ENCODE peak calls at places on chromosome X, in seven cellular contexts. One of them, this sample, is unnamed.

GRCh38 chrX:134377537-134377936 is 82.4 kb upstream of the HPRT1 start:
- DNase-seq in HL-60: peak; percentile 41
- DNase-seq in AG04450: no peak
- DNase-seq in stomach: no peak
- DNase-seq in GM12878: no peak
- DNase-seq in GM12864: peak; percentile 41
- DNase-seq in astrocyte: peak; percentile 36
- DNase-seq in this sample: peak; percentile 68

GRCh38 chrX:26586570-26586969 is 370.6 kb downstream of the MAGEB5 start:
- DNase-seq in HL-60: no peak
- DNase-seq in AG04450: no peak
- DNase-seq in GM12878: no peak
- DNase-seq in GM12864: no peak
- DNase-seq in astrocyte: no peak
- DNase-seq in stomach: no peak
- DNase-seq in this sample: no peak

GRCh38 chrX:40262641-40263560 is 165.1 kb upstream of the BCOR start:
- DNase-seq in GM12878: no peak
- DNase-seq in GM12864: no peak
- DNase-seq in AG04450: no peak
- DNase-seq in HL-60: no peak
- DNase-seq in stomach: no peak
- DNase-seq in astrocyte: peak; percentile 51
- DNase-seq in this sample: no peak

GRCh38 chrX:130999360-130999759 is 58.8 kb upstream of the ARHGAP36 start:
- DNase-seq in GM12864: no peak
- DNase-seq in GM12878: no peak
- DNase-seq in stomach: no peak
- DNase-seq in HL-60: no peak
- DNase-seq in AG04450: no peak
- DNase-seq in astrocyte: no peak
- DNase-seq in this sample: no peak

GRCh38 chrX:129831486-129831885 is 12.2 kb downstream of the ZDHHC9 start:
- DNase-seq in GM12878: no peak
- DNase-seq in astrocyte: no peak
- DNase-seq in HL-60: no peak
- DNase-seq in GM12864: no peak
- DNase-seq in AG04450: no peak
- DNase-seq in stomach: no peak
- DNase-seq in this sample: no peak

GRCh38 chrX:11968470-11968869 is 169.8 kb upstream of the FRMPD4 start:
- DNase-seq in stomach: no peak
- DNase-seq in astrocyte: peak; percentile 65
- DNase-seq in GM12864: no peak
- DNase-seq in GM12878: no peak
- DNase-seq in HL-60: no peak
- DNase-seq in AG04450: no peak
- DNase-seq in this sample: no peak

GRCh38 chrX:130746709-130747347 is 156.2 kb downstream of the ENOX2 start:
- DNase-seq in stomach: no peak
- DNase-seq in AG04450: no peak
- DNase-seq in GM12864: no peak
- DNase-seq in GM12878: no peak
- DNase-seq in astrocyte: peak; percentile 35
- DNase-seq in HL-60: no peak
- DNase-seq in this sample: no peak

GRCh38 chrX:109049903-109050302 is 313.5 kb upstream of the IRS4 start:
- DNase-seq in stomach: no peak
- DNase-seq in AG04450: no peak
- DNase-seq in astrocyte: no peak
- DNase-seq in HL-60: no peak
- DNase-seq in GM12878: no peak
- DNase-seq in GM12864: no peak
- DNase-seq in this sample: no peak

GRCh38 chrX:46572295-46572936 is 1.1 kb upstream of the CHST7 start:
- DNase-seq in GM12864: no peak
- DNase-seq in stomach: no peak
- DNase-seq in HL-60: peak; percentile 12
- DNase-seq in AG04450: no peak
- DNase-seq in GM12878: peak; percentile 64
- DNase-seq in astrocyte: no peak
- DNase-seq in this sample: peak; percentile 69

GRCh38 chrX:109959356-109959871 is 43.5 kb upstream of the TMEM164 start:
- DNase-seq in HL-60: peak; percentile 7
- DNase-seq in astrocyte: no peak
- DNase-seq in GM12878: no peak
- DNase-seq in stomach: no peak
- DNase-seq in GM12864: no peak
- DNase-seq in AG04450: no peak
- DNase-seq in this sample: no peak

GRCh38 chrX:49202022-49202421 is 2.0 kb upstream of the SYP start:
- DNase-seq in astrocyte: no peak
- DNase-seq in GM12864: no peak
- DNase-seq in GM12878: no peak
- DNase-seq in stomach: no peak
- DNase-seq in HL-60: no peak
- DNase-seq in AG04450: no peak
- DNase-seq in this sample: no peak

GRCh38 chrX:17689971-17690409 is 47.3 kb upstream of the SCML1 start:
- DNase-seq in GM12864: no peak
- DNase-seq in stomach: peak; percentile 41
- DNase-seq in AG04450: peak; percentile 23
- DNase-seq in HL-60: peak; percentile 54
- DNase-seq in astrocyte: peak; percentile 40
- DNase-seq in GM12878: peak; percentile 7
- DNase-seq in this sample: peak; percentile 49

GRCh38 chrX:8743126-8743732 is 11.3 kb upstream of the ANOS1 start:
- DNase-seq in AG04450: no peak
- DNase-seq in stomach: peak; percentile 80
- DNase-seq in HL-60: peak; percentile 56
- DNase-seq in GM12864: no peak
- DNase-seq in astrocyte: no peak
- DNase-seq in GM12878: no peak
- DNase-seq in this sample: peak; percentile 35

GRCh38 chrX:96994088-96994487 is 110.4 kb downstream of the RPA4 start:
- DNase-seq in stomach: no peak
- DNase-seq in GM12878: no peak
- DNase-seq in HL-60: peak; percentile 1
- DNase-seq in astrocyte: no peak
- DNase-seq in AG04450: no peak
- DNase-seq in GM12864: no peak
- DNase-seq in this sample: no peak

GRCh38 chrX:51496501-51497291 is at the start of gene NUDT11:
- DNase-seq in GM12864: no peak
- DNase-seq in AG04450: no peak
- DNase-seq in GM12878: no peak
- DNase-seq in stomach: peak; percentile 38
- DNase-seq in astrocyte: peak; percentile 54
- DNase-seq in HL-60: no peak
- DNase-seq in this sample: peak; percentile 18

GRCh38 chrX:46722742-46723568 is 36.0 kb downstream of the SLC9A7 start:
- DNase-seq in GM12864: no peak
- DNase-seq in AG04450: no peak
- DNase-seq in stomach: no peak
- DNase-seq in GM12878: no peak
- DNase-seq in astrocyte: peak; percentile 48
- DNase-seq in HL-60: no peak
- DNase-seq in this sample: no peak

GRCh38 chrX:102832661-102833060 is 104.4 kb upstream of the RAB40AL start:
- DNase-seq in GM12878: no peak
- DNase-seq in GM12864: no peak
- DNase-seq in astrocyte: peak; percentile 65
- DNase-seq in stomach: no peak
- DNase-seq in AG04450: no peak
- DNase-seq in HL-60: no peak
- DNase-seq in this sample: no peak

GRCh38 chrX:109839694-109840358 is 106.8 kb upstream of the ACSL4 start:
- DNase-seq in astrocyte: peak; percentile 40
- DNase-seq in stomach: no peak
- DNase-seq in GM12864: no peak
- DNase-seq in GM12878: no peak
- DNase-seq in AG04450: no peak
- DNase-seq in HL-60: peak; percentile 65
- DNase-seq in this sample: no peak

GRCh38 chrX:119763175-119763574 is 4.8 kb downstream of the SOWAHD start:
- DNase-seq in GM12878: no peak
- DNase-seq in AG04450: peak; percentile 39
- DNase-seq in GM12864: no peak
- DNase-seq in stomach: no peak
- DNase-seq in astrocyte: peak; percentile 86
- DNase-seq in HL-60: no peak
- DNase-seq in this sample: no peak

GRCh38 chrX:118552501-118552900 is 56.9 kb downstream of the DOCK11 start:
- DNase-seq in AG04450: no peak
- DNase-seq in stomach: no peak
- DNase-seq in HL-60: no peak
- DNase-seq in GM12878: no peak
- DNase-seq in GM12864: no peak
- DNase-seq in astrocyte: peak; percentile 76
- DNase-seq in this sample: no peak

GRCh38 chrX:148135738-148136137 is 154.6 kb downstream of the FMR1NB start:
- DNase-seq in astrocyte: peak; percentile 1
- DNase-seq in GM12864: no peak
- DNase-seq in stomach: no peak
- DNase-seq in HL-60: no peak
- DNase-seq in AG04450: no peak
- DNase-seq in GM12878: no peak
- DNase-seq in this sample: no peak

GRCh38 chrX:129779747-129780146 is at the start of gene SASH3:
- DNase-seq in GM12864: peak; percentile 56
- DNase-seq in GM12878: no peak
- DNase-seq in astrocyte: no peak
- DNase-seq in stomach: peak; percentile 50
- DNase-seq in HL-60: peak; percentile 88
- DNase-seq in AG04450: no peak
- DNase-seq in this sample: peak; percentile 90

GRCh38 chrX:27966955-27967354 is 14.3 kb downstream of the DCAF8L1 start:
- DNase-seq in astrocyte: peak; percentile 18
- DNase-seq in HL-60: no peak
- DNase-seq in GM12878: no peak
- DNase-seq in GM12864: no peak
- DNase-seq in AG04450: peak; percentile 46
- DNase-seq in stomach: no peak
- DNase-seq in this sample: no peak

GRCh38 chrX:352582-353314 is 34.0 kb downstream of the PPP2R3B start:
- DNase-seq in GM12864: no peak
- DNase-seq in GM12878: no peak
- DNase-seq in stomach: no peak
- DNase-seq in astrocyte: no peak
- DNase-seq in HL-60: no peak
- DNase-seq in AG04450: no peak
- DNase-seq in this sample: no peak

GRCh38 chrX:10534611-10535010 is 85.8 kb downstream of the MID1 start:
- DNase-seq in AG04450: no peak
- DNase-seq in HL-60: no peak
- DNase-seq in astrocyte: no peak
- DNase-seq in GM12878: no peak
- DNase-seq in stomach: no peak
- DNase-seq in GM12864: no peak
- DNase-seq in this sample: no peak

GRCh38 chrX:44904542-44905115 is 31.6 kb downstream of the KDM6A start:
- DNase-seq in GM12878: no peak
- DNase-seq in stomach: no peak
- DNase-seq in GM12864: no peak
- DNase-seq in HL-60: no peak
- DNase-seq in AG04450: no peak
- DNase-seq in astrocyte: no peak
- DNase-seq in this sample: no peak

GRCh38 chrX:149881081-149881711 is at the start of gene MAGEA8:
- DNase-seq in GM12864: no peak
- DNase-seq in astrocyte: no peak
- DNase-seq in HL-60: no peak
- DNase-seq in stomach: no peak
- DNase-seq in AG04450: no peak
- DNase-seq in GM12878: no peak
- DNase-seq in this sample: peak; percentile 9
- TF ChIP-seq CTCF in GM12864: peak; percentile 37
- TF ChIP-seq CTCF in astrocyte: no peak
- TF ChIP-seq CTCF in HL-60: no peak
- TF ChIP-seq CTCF in stomach: no peak
- TF ChIP-seq CTCF in AG04450: no peak
- TF ChIP-seq CTCF in GM12878: peak; percentile 24
- TF ChIP-seq CTCF in this sample: peak; percentile 34

GRCh38 chrX:21907250-21907649 is 33.3 kb upstream of the SMS start:
- DNase-seq in AG04450: no peak
- DNase-seq in HL-60: no peak
- DNase-seq in stomach: no peak
- DNase-seq in GM12878: no peak
- DNase-seq in GM12864: no peak
- DNase-seq in astrocyte: peak; percentile 70
- DNase-seq in this sample: no peak
- H3K4me3 ChIP-seq in AG04450: no peak overlapping the region
- H3K4me3 ChIP-seq in HL-60: no peak overlapping the region
- H3K4me3 ChIP-seq in stomach: no peak overlapping the region
- H3K4me3 ChIP-seq in GM12878: no peak overlapping the region
- H3K4me3 ChIP-seq in GM12864: no peak overlapping the region
- H3K4me3 ChIP-seq in astrocyte: no peak overlapping the region
- H3K4me3 ChIP-seq in this sample: no peak overlapping the region

GRCh38 chrX:65671966-65672365 is 4.5 kb downstream of the MSN start:
- DNase-seq in astrocyte: no peak
- DNase-seq in HL-60: no peak
- DNase-seq in AG04450: no peak
- DNase-seq in stomach: no peak
- DNase-seq in GM12864: no peak
- DNase-seq in GM12878: no peak
- DNase-seq in this sample: no peak

GRCh38 chrX:65671286-65671685 is 3.8 kb downstream of the MSN start:
- DNase-seq in stomach: no peak
- DNase-seq in AG04450: no peak
- DNase-seq in GM12864: no peak
- DNase-seq in HL-60: no peak
- DNase-seq in GM12878: no peak
- DNase-seq in astrocyte: no peak
- DNase-seq in this sample: no peak

GRCh38 chrX:65668362-65669310 is 1.2 kb downstream of the MSN start:
- DNase-seq in GM12864: no peak
- DNase-seq in AG04450: no peak
- DNase-seq in GM12878: peak; percentile 31
- DNase-seq in astrocyte: peak; percentile 75
- DNase-seq in stomach: peak; percentile 30
- DNase-seq in HL-60: peak; percentile 82
- DNase-seq in this sample: peak; percentile 74

GRCh38 chrX:65667157-65667502 is 324 bp upstream of the MSN start:
- DNase-seq in GM12864: no peak
- DNase-seq in GM12878: no peak
- DNase-seq in HL-60: no peak
- DNase-seq in astrocyte: no peak
- DNase-seq in AG04450: no peak
- DNase-seq in stomach: no peak
- DNase-seq in this sample: no peak

GRCh38 chrX:65667503-65668355 is at the start of gene MSN:
- DNase-seq in AG04450: no peak
- DNase-seq in GM12864: no peak
- DNase-seq in GM12878: no peak
- DNase-seq in astrocyte: no peak
- DNase-seq in stomach: peak; percentile 71
- DNase-seq in HL-60: peak; percentile 73
- DNase-seq in this sample: peak; percentile 84
- TF ChIP-seq CTCF in AG04450: peak; percentile 27
- TF ChIP-seq CTCF in GM12864: peak; percentile 14
- TF ChIP-seq CTCF in GM12878: peak; percentile 5
- TF ChIP-seq CTCF in astrocyte: no peak
- TF ChIP-seq CTCF in stomach: no peak
- TF ChIP-seq CTCF in HL-60: no peak
- TF ChIP-seq CTCF in this sample: no peak

GRCh38 chrX:123086768-123087167 is 97.3 kb upstream of the GRIA3 start:
- DNase-seq in astrocyte: no peak
- DNase-seq in GM12864: no peak
- DNase-seq in HL-60: no peak
- DNase-seq in GM12878: no peak
- DNase-seq in AG04450: no peak
- DNase-seq in stomach: no peak
- DNase-seq in this sample: no peak
- H3K4me3 ChIP-seq in astrocyte: no peak overlapping the region
- H3K4me3 ChIP-seq in GM12864: no peak overlapping the region
- H3K4me3 ChIP-seq in HL-60: no peak overlapping the region
- H3K4me3 ChIP-seq in GM12878: no peak overlapping the region
- H3K4me3 ChIP-seq in AG04450: no peak overlapping the region
- H3K4me3 ChIP-seq in stomach: no peak overlapping the region
- H3K4me3 ChIP-seq in this sample: no peak overlapping the region

This sample was measured in GM12865.